ENCODE peak calls at places on chromosomes 3 and 15, in seven cellular contexts. S is NCI-H1417, J is mammary epithelial cell, V is upper lobe of right lung, P is H7, K is GM04504, N is activated T-cell treated with anti-CD3 and anti-CD28 coated beads for 1 hour. M is an unnamed sample.

GRCh38 chr15:50137330-50137761 is 18.3 kb upstream of the ATP8B4 start:
- DNase-seq in S (no peak), J (peak; percentile 95), V (no peak), P (no peak), K (peak; percentile 98), N (no peak), M (no peak)

GRCh38 chr15:88574062-88574461 is 27.6 kb upstream of the DET1 start:
- DNase-seq in S (no peak), J (no peak), V (no peak), P (no peak), K (no peak), N (no peak), M (no peak)

GRCh38 chr3:127857270-127857801 is 35.0 kb upstream of the MGLL start:
- DNase-seq in S (no peak), J (no peak), V (no peak), P (no peak), K (no peak), N (no peak), M (peak; percentile 9)

GRCh38 chr3:173983353-173983752 is 585.8 kb downstream of the NLGN1 start:
- DNase-seq in S (no peak), J (no peak), V (no peak), P (no peak), K (peak; percentile 58), N (no peak), M (no peak)

GRCh38 chr3:148612278-148612677 is 85.4 kb upstream of the AGTR1 start:
- DNase-seq in S (no peak), J (no peak), V (no peak), P (no peak), K (no peak), N (no peak), M (no peak)

GRCh38 chr3:113097821-113098516 is 107.2 kb downstream of the GTPBP8 start:
- DNase-seq in S (no peak), J (peak; percentile 79), V (no peak), P (no peak), K (peak; percentile 71), N (no peak), M (no peak)

GRCh38 chr3:119294889-119295769 is 946 bp downstream of the ARHGAP31 start:
- DNase-seq in S (peak; percentile 51), J (peak; percentile 37), V (peak; percentile 70), P (peak; percentile 57), K (no peak), N (peak; percentile 45), M (no peak)

GRCh38 chr15:70375006-70375409 is 277.3 kb upstream of the TLE3 start:
- DNase-seq in S (peak; percentile 92), J (peak; percentile 84), V (peak; percentile 73), P (no peak), K (no peak), N (no peak), M (peak; percentile 86)

GRCh38 chr3:171943262-171944108 is 95.9 kb upstream of the FNDC3B start:
- DNase-seq in S (no peak), J (no peak), V (no peak), P (no peak), K (no peak), N (no peak), M (no peak)

GRCh38 chr3:179513867-179514266 is 48.9 kb upstream of the ACTL6A start:
- DNase-seq in S (no peak), J (peak; percentile 38), V (no peak), P (no peak), K (no peak), N (no peak), M (no peak)

GRCh38 chr15:36748743-36749142 is 169.3 kb downstream of the CDIN1 start:
- DNase-seq in S (no peak), J (no peak), V (no peak), P (no peak), K (no peak), N (no peak), M (no peak)

GRCh38 chr3:171183042-171183441 is 156.5 kb upstream of the SLC2A2 start:
- DNase-seq in S (no peak), J (no peak), V (no peak), P (no peak), K (no peak), N (no peak), M (no peak)

GRCh38 chr15:48781481-48782081 is 29.3 kb downstream of the CEP152 start:
- DNase-seq in S (no peak), J (no peak), V (no peak), P (no peak), K (no peak), N (no peak), M (no peak)

GRCh38 chr15:25635190-25635589 is 196.4 kb upstream of the UBE3A start:
- DNase-seq in S (no peak), J (no peak), V (no peak), P (no peak), K (no peak), N (no peak), M (no peak)

GRCh38 chr3:188468672-188469071 is 314.7 kb downstream of the LPP start:
- DNase-seq in S (no peak), J (no peak), V (no peak), P (no peak), K (no peak), N (no peak), M (no peak)

GRCh38 chr15:64112904-64113303 is 17.1 kb downstream of the SNX1 start:
- DNase-seq in S (no peak), J (no peak), V (no peak), P (no peak), K (peak; percentile 35), N (no peak), M (no peak)

GRCh38 chr15:29623240-29623639 is 199.0 kb downstream of the TJP1 start:
- DNase-seq in S (no peak), J (no peak), V (no peak), P (no peak), K (no peak), N (no peak), M (no peak)

GRCh38 chr3:122977645-122978466 is 49.7 kb downstream of the SEMA5B start:
- DNase-seq in S (no peak), J (peak; percentile 53), V (peak; percentile 77), P (peak; percentile 87), K (no peak), N (no peak), M (no peak)

GRCh38 chr3:113269661-113270060 is 58.3 kb downstream of the BOC start:
- DNase-seq in S (no peak), J (no peak), V (no peak), P (no peak), K (no peak), N (no peak), M (no peak)

GRCh38 chr3:194187543-194187942 is 51.6 kb downstream of the HES1 start:
- DNase-seq in S (no peak), J (no peak), V (no peak), P (no peak), K (no peak), N (no peak), M (no peak)

GRCh38 chr3:154904328-154904727 is 175.8 kb upstream of the MME start:
- DNase-seq in S (no peak), J (peak; percentile 9), V (no peak), P (peak; percentile 44), K (no peak), N (no peak), M (no peak)

GRCh38 chr3:106337116-106337515 is 468.3 kb upstream of the CBLB start:
- DNase-seq in S (no peak), J (peak; percentile 33), V (no peak), P (no peak), K (no peak), N (no peak), M (no peak)

GRCh38 chr3:44418549-44418948 is 58.9 kb downstream of the ZNF445 start:
- DNase-seq in S (no peak), J (no peak), V (no peak), P (peak; percentile 83), K (no peak), N (no peak), M (peak; percentile 53)

GRCh38 chr3:120113128-120114116 is 19.2 kb upstream of the GSK3B start:
- DNase-seq in S (no peak), J (peak; percentile 99), V (no peak), P (no peak), K (peak; percentile 59), N (no peak), M (no peak)